ENCODE peak calls at places on chromosome 21, in seven cellular contexts. A is colonic mucosa, C is K562, R is neural progenitor cell, J is MM.1S, B is kidney, Q is astrocyte. P is an unnamed sample.

GRCh38 chr21:31713973-31714740 is 17.8 kb downstream of the SCAF4 start:
- DNase-seq in A (no peak), C (no peak), R (no peak), J (no peak), B (no peak), Q (peak), P (no peak)

GRCh38 chr21:46187251-46187650 is 3.0 kb upstream of the SPATC1L start:
- DNase-seq in A (no peak), C (no peak), R (no peak), J (no peak), B (no peak), Q (no peak), P (no peak)

GRCh38 chr21:18443686-18444085 is 40.1 kb upstream of the TMPRSS15 start:
- DNase-seq in A (no peak), C (no peak), R (no peak), J (peak), B (no peak), Q (no peak), P (no peak)

GRCh38 chr21:29334717-29335428 is 36.2 kb downstream of the BACH1 start:
- DNase-seq in A (no peak), C (no peak), R (no peak), J (no peak), B (no peak), Q (peak), P (no peak)

GRCh38 chr21:40809673-40810072 is 37.3 kb downstream of the DSCAM start:
- DNase-seq in A (no peak), C (no peak), R (no peak), J (no peak), B (no peak), Q (no peak), P (no peak)

GRCh38 chr21:17501107-17502006 is 11.5 kb upstream of the CXADR start:
- DNase-seq in A (peak), C (no peak), R (no peak), J (no peak), B (no peak), Q (no peak), P (no peak)

GRCh38 chr21:45838636-45839035 is 142.9 kb upstream of the COL6A1 start:
- DNase-seq in A (no peak), C (no peak), R (no peak), J (no peak), B (no peak), Q (peak), P (no peak)

GRCh38 chr21:34364921-34365320 is 1.1 kb downstream of the KCNE2 start:
- DNase-seq in A (no peak), C (no peak), R (no peak), J (no peak), B (no peak), Q (no peak), P (peak)

GRCh38 chr21:46634966-46635323 is 529 bp upstream of the PRMT2 start:
- DNase-seq in A (peak), C (no peak), R (peak), J (peak), B (no peak), Q (peak), P (no peak)

GRCh38 chr21:34345892-34346291 is 17.9 kb upstream of the KCNE2 start:
- DNase-seq in A (no peak), C (no peak), R (no peak), J (no peak), B (no peak), Q (no peak), P (peak)

GRCh38 chr21:31509108-31510017 is 150.1 kb upstream of the SOD1 start:
- DNase-seq in A (peak), C (peak), R (peak), J (no peak), B (no peak), Q (peak), P (peak)

GRCh38 chr21:45972716-45973474 is 8.7 kb upstream of the COL6A1 start:
- DNase-seq in A (no peak), C (no peak), R (peak), J (no peak), B (peak), Q (peak), P (peak)

GRCh38 chr21:32733356-32733755 is 5.5 kb upstream of the SYNJ1 start:
- DNase-seq in A (no peak), C (no peak), R (no peak), J (no peak), B (no peak), Q (no peak), P (no peak)

GRCh38 chr21:18608226-18608625 is 204.6 kb upstream of the TMPRSS15 start:
- DNase-seq in A (no peak), C (no peak), R (no peak), J (no peak), B (no peak), Q (no peak), P (no peak)

GRCh38 chr21:44079446-44079845 is 27.8 kb upstream of the PWP2 start:
- DNase-seq in A (no peak), C (no peak), R (no peak), J (no peak), B (no peak), Q (no peak), P (no peak)

GRCh38 chr21:44079846-44080245 is 27.4 kb upstream of the PWP2 start:
- DNase-seq in A (no peak), C (no peak), R (no peak), J (no peak), B (no peak), Q (no peak), P (no peak)

GRCh38 chr21:44074315-44074958 is 32.8 kb upstream of the PWP2 start:
- DNase-seq in A (no peak), C (no peak), R (no peak), J (no peak), B (no peak), Q (no peak), P (no peak)

GRCh38 chr21:44076316-44076715 is 30.9 kb upstream of the PWP2 start:
- DNase-seq in A (no peak), C (no peak), R (no peak), J (no peak), B (no peak), Q (no peak), P (no peak)

GRCh38 chr21:44078411-44078981 is 28.7 kb upstream of the PWP2 start:
- DNase-seq in A (no peak), C (no peak), R (no peak), J (no peak), B (no peak), Q (no peak), P (no peak)
- TF ChIP-seq CTCF in A (no peak), C (no peak), R (no peak), J (no peak), B (no peak), Q (no peak), P (no peak)

GRCh38 chr21:43599728-43600127 is 59.6 kb downstream of the HSF2BP start:
- DNase-seq in A (no peak), C (no peak), R (no peak), J (no peak), B (no peak), Q (no peak), P (no peak)
- H3K9ac ChIP-seq in A (no peak), C (no peak), R (no peak), J (no peak), B (no peak), Q (peak), P (no peak)

GRCh38 chr21:39173999-39174398 is 9.3 kb downstream of the PSMG1 start:
- DNase-seq in A (no peak), C (no peak), R (no peak), J (no peak), B (no peak), Q (no peak), P (peak)

GRCh38 chr21:39176312-39176711 is 6.9 kb downstream of the PSMG1 start:
- DNase-seq in A (no peak), C (no peak), R (no peak), J (no peak), B (no peak), Q (no peak), P (no peak)

GRCh38 chr21:39169906-39170305 is 13.3 kb downstream of the PSMG1 start:
- DNase-seq in A (no peak), C (no peak), R (no peak), J (no peak), B (no peak), Q (no peak), P (no peak)

GRCh38 chr21:39175665-39176064 is 7.6 kb downstream of the PSMG1 start:
- DNase-seq in A (no peak), C (no peak), R (no peak), J (no peak), B (no peak), Q (no peak), P (no peak)

DNA sequence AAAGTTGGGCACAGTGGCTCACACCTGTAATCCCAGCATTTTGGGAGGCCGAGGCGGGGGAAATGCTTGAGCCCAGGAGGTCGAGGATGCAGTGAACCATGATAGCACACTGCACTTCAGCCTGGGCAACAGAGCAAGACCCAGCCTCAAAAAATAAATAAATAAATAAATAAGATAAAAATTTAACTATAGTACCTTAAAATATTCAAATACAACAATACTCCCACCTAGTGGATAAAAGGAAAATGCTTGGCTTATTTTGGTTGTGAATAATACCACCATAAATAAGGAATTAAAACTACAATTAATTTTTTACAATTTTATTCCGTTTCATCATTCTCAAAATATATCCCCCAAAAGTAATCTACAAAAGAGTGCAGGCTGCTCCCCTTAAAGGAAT is 8.1 kb downstream of the PSMG1 start:
- DNase-seq in A (no peak), C (no peak), R (no peak), J (peak), B (no peak), Q (no peak), P (no peak)
- TF ChIP-seq CTCF in A (peak), C (no peak), R (peak), J (peak), B (peak), Q (peak), P (peak)

DNA sequence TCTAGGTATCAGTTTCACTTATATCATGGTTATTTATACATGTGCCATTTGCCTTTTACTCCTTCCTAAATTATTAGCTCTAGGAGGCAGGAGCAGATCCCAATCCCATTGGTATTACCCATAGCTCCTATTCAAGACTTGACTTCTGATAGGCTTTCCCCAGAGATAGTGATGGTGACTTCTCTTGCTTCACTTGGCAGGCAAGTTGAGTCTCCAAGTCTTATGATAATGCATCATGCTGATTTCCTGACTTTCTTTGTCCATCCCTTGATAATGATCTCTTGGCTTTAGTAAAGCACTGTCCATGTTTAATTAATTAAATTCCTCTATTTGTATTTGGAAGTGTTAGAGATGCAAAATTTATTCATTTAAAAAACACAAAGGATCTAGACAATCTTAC is 253.5 kb upstream of the ADAMTS5 start:
- DNase-seq in A (no peak), C (no peak), R (no peak), J (no peak), B (no peak), Q (no peak), P (no peak)
- H3K9ac ChIP-seq in A (no peak), C (no peak), R (no peak), J (no peak), B (no peak), Q (no peak), P (no peak)

GRCh38 chr21:42233067-42233981 is 14.4 kb downstream of the ABCG1 start:
- DNase-seq in A (peak), C (peak), R (no peak), J (peak), B (peak), Q (no peak), P (peak)
- TF ChIP-seq CTCF in A (peak), C (peak), R (peak), J (peak), B (no peak), Q (no peak), P (peak)

DNA sequence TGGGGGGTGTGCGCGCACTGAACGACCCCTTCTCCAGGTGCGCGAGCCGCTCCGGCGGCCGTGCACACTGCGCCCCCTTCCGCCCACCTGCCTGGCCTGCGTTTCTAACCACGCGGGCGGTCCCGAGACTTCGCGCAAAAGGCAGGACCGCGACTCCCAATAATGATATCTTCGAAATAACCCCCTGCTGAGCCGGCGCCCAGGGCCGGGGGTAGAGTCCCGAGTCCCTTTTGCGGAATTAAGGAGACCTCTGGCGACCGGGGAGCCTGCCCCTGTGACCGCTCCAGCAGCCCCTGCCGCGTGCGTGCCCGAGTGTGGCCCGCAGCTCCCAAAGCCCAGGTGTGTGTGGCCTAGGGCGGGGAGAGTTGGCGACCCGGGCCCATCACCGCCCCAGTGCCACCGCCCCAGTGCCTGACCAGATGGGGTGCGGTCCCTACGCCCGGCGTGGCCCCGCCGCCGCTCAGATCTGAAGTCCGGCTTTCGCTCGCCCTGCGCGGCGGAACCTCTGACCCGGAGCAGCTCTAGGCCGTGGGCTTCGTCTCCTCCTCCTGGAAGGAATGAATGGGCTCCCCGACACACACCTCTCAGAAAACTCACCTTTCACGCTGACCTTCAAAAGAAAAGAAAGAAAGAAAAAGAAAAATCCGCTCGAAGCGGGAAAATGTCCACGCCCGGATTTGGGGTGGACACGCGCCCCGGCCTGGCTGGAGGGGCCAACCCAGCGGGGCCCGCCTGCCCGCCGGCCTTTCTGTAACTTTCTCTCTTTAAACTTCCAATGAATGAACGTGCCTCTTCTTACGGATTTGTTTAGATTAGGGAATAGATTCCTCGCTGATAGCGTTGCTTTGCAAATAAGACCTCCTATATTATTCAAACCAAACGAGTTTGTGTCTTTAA is 5.5 kb upstream of the SIM2 start:
- DNase-seq in A (no peak), C (no peak), R (peak), J (no peak), B (peak), Q (no peak), P (peak)
- H3K9ac ChIP-seq in A (no peak), C (no peak), R (no peak), J (no peak), B (no peak), Q (no peak), P (no peak)

DNA sequence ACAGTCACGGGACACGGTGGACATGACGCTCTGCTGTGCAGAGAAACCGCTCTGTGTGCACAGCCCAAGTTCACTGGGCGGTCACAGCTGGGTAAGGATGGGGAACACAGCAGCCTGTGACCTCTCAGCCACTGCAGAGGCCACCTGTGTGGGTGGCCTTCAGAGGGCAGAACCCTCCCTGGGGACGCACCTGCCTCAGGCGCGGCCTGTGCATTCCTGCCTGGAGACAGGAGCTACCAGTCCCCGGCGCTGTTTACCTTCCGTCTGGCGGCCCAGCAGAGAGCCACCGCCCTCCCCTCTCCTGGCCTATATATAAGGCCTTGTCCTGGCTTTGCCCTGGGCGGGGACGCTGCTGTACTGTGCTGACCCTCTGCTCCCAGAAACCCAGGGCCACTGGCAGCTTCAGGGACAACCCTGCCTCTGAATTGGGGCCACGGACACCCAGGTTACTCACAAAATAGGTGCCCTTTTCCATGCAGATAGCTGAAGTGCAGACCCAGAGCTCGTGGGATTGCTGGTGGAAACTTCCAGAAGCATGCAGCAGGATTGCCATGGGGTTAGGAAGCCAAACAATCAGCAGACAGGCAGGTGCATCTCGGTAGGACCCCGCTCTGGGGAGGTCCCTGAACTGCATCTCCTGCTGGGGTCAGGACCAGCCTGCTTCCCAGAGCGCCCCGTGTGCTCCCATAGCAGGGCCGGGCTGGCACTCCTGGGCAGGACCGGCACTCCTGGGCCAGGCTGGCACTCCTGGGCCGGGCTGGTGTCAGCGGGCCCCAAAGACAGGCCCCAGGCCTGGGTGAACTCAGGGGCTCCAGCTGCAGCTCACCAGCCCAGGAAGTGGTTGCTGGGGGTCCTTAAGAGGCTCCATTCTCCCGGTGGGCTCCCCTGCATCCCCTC is 83.6 kb downstream of the SIK1 start:
- DNase-seq in A (peak), C (no peak), R (no peak), J (no peak), B (peak), Q (no peak), P (no peak)
- TF ChIP-seq CTCF in A (no peak), C (no peak), R (no peak), J (no peak), B (no peak), Q (no peak), P (no peak)

P was measured in endodermal cell.